ENCODE peak calls at places on chromosomes 7 and 10, in six cellular contexts. G is T47D; O is stimulated activated CD8-positive, alpha-beta memory T cell treated with anti-CD3 and anti-CD28 coated beads, Interleukin-12 subunit alpha, Interleukin-12 subunit beta, amount 100 ng/mL, for 4 hours; M is GM12865; H is mucosa of gallbladder; U is spleen. N is an unnamed sample.

GRCh38 chr7:157370761-157371160 is 34.0 kb downstream of the DNAJB6 start:
- DNase-seq in O (no peak), U (no peak), G (no peak), M (no peak), H (no peak), N (no peak)

GRCh38 chr7:66413379-66414114 is 208.4 kb downstream of the TPST1 start:
- DNase-seq in O (peak; percentile 78), U (peak; percentile 94), H (peak; percentile 89), G (peak; percentile 94), M (peak; percentile 60), N (peak; percentile 52)

GRCh38 chr10:46520941-46521340 is 35.5 kb downstream of the GPRIN2 start:
- DNase-seq in G (no peak), M (no peak), H (peak; percentile 10), U (peak; percentile 70), O (no peak), N (no peak)

GRCh38 chr7:40763319-40764287 is 628.8 kb downstream of the SUGCT start:
- DNase-seq in G (peak; percentile 60), M (no peak), O (no peak), H (no peak), U (no peak), N (no peak)

GRCh38 chr10:86149264-86149663 is 217.3 kb downstream of the GRID1 start:
- DNase-seq in O (no peak), H (no peak), U (no peak), M (no peak), G (no peak), N (no peak)

GRCh38 chr10:124290095-124290795 is 128.5 kb downstream of the OAT start:
- DNase-seq in O (no peak), G (no peak), H (no peak), U (peak; percentile 83), M (peak; percentile 84), N (no peak)

GRCh38 chr7:54542920-54543539 is 855 bp downstream of the VSTM2A start:
- DNase-seq in U (no peak), O (no peak), G (peak; percentile 79), H (no peak), M (no peak), N (no peak)

GRCh38 chr10:77836299-77836820 is 90.2 kb downstream of the DLG5 start:
- DNase-seq in G (peak; percentile 56), M (peak; percentile 87), U (peak; percentile 89), O (peak; percentile 36), H (peak; percentile 55), N (peak; percentile 63)

GRCh38 chr7:123154231-123154860 is 45.4 kb downstream of the SLC13A1 start:
- DNase-seq in U (no peak), O (no peak), H (peak; percentile 75), M (peak; percentile 80), G (peak; percentile 87), N (peak; percentile 75)

GRCh38 chr10:110113670-110114337 is 93.6 kb upstream of the MXI1 start:
- DNase-seq in H (no peak), U (no peak), G (no peak), M (no peak), O (no peak), N (no peak)

GRCh38 chr10:73648252-73648651 is 7.0 kb upstream of the MYOZ1 start:
- DNase-seq in O (no peak), U (no peak), H (no peak), G (no peak), M (no peak), N (no peak)

GRCh38 chr10:8238989-8239388 is 184.5 kb downstream of the GATA3 start:
- DNase-seq in U (no peak), H (no peak), G (no peak), O (no peak), M (no peak), N (no peak)

GRCh38 chr10:29064665-29065064 is 224.2 kb upstream of the LYZL1 start:
- DNase-seq in M (no peak), H (no peak), U (no peak), O (no peak), G (no peak), N (no peak)

GRCh38 chr7:55104707-55105433 is 86.1 kb downstream of the EGFR start:
- DNase-seq in G (no peak), U (no peak), O (no peak), M (no peak), H (no peak), N (no peak)

GRCh38 chr10:73494877-73495225 is 973 bp downstream of the PPP3CB start:
- DNase-seq in O (no peak), H (no peak), G (no peak), M (no peak), U (no peak), N (no peak)

GRCh38 chr7:45074738-45075644 is 13.8 kb downstream of the NACAD start:
- DNase-seq in G (no peak), U (peak; percentile 61), H (no peak), O (no peak), M (no peak), N (no peak)

GRCh38 chr7:39461263-39461662 is 104.9 kb upstream of the YAE1 start:
- DNase-seq in M (no peak), U (no peak), H (no peak), G (no peak), O (no peak), N (no peak)

GRCh38 chr7:45924283-45924682 is 3.2 kb upstream of the IGFBP3 start:
- DNase-seq in H (no peak), G (peak; percentile 33), U (no peak), O (no peak), M (no peak), N (peak; percentile 28)

GRCh38 chr7:100726998-100727761 is 6.2 kb upstream of the ZAN start:
- DNase-seq in M (no peak), H (no peak), O (no peak), G (no peak), U (no peak), N (no peak)

GRCh38 chr7:2116086-2116810 is 116.5 kb downstream of the MAD1L1 start:
- DNase-seq in H (peak; percentile 25), G (no peak), U (no peak), M (no peak), O (no peak), N (peak; percentile 22)

GRCh38 chr10:100575781-100576635 is 40.3 kb downstream of the HIF1AN start:
- DNase-seq in U (no peak), H (no peak), M (no peak), O (no peak), G (no peak), N (no peak)

GRCh38 chr7:155467846-155468821 is 10.2 kb downstream of the EN2 start:
- DNase-seq in H (no peak), M (no peak), U (peak; percentile 70), O (no peak), G (peak; percentile 14), N (no peak)

GRCh38 chr7:151251926-151252835 is 3.7 kb upstream of the SMARCD3 start:
- DNase-seq in G (peak; percentile 45), U (no peak), M (no peak), O (no peak), H (peak; percentile 52), N (no peak)

GRCh38 chr7:104643587-104644217 is 315.3 kb downstream of the LHFPL3 start:
- DNase-seq in O (no peak), M (peak; percentile 28), G (peak; percentile 19), U (no peak), H (no peak), N (no peak)

GRCh38 chr10:78045237-78045636 is 11.6 kb downstream of the RPS24 start:
- DNase-seq in O (no peak), G (no peak), H (no peak), U (no peak), M (peak; percentile 82), N (no peak)

GRCh38 chr7:155477469-155477868 is 19.5 kb downstream of the EN2 start:
- DNase-seq in G (no peak), O (no peak), H (no peak), M (peak; percentile 67), U (no peak), N (no peak)

GRCh38 chr7:44647981-44648714 is 41.7 kb downstream of the OGDH start:
- DNase-seq in O (no peak), U (no peak), G (no peak), H (no peak), M (no peak), N (no peak)

GRCh38 chr10:3761111-3761686 is 23.8 kb downstream of the KLF6 start:
- DNase-seq in U (no peak), M (peak; percentile 82), O (no peak), H (peak; percentile 9), G (no peak), N (no peak)

GRCh38 chr7:98640375-98640774 is 23.3 kb downstream of the NPTX2 start:
- DNase-seq in O (no peak), M (peak; percentile 26), G (no peak), H (no peak), U (peak; percentile 19), N (no peak)

GRCh38 chr7:15778191-15778590 is 91.7 kb upstream of the MEOX2 start:
- DNase-seq in M (no peak), O (no peak), H (no peak), G (no peak), U (no peak), N (no peak)

GRCh38 chr10:71431216-71431944 is 34.7 kb downstream of the CDH23 start:
- DNase-seq in G (no peak), H (no peak), O (no peak), M (no peak), U (peak; percentile 37), N (no peak)

GRCh38 chr7:21616796-21617436 is 74.1 kb downstream of the DNAH11 start:
- DNase-seq in M (no peak), G (peak; percentile 39), U (no peak), O (no peak), H (peak; percentile 13), N (no peak)

GRCh38 chr10:26326874-26327273 is 110.3 kb downstream of the GAD2 start:
- DNase-seq in H (no peak), M (no peak), U (no peak), O (no peak), G (no peak), N (no peak)

GRCh38 chr10:104328636-104328915 is 9.7 kb downstream of the ITPRIP start:
- DNase-seq in M (no peak), G (no peak), O (no peak), H (no peak), U (no peak), N (no peak)

GRCh38 chr10:102222798-102223197 is 3.3 kb upstream of the ELOVL3 start:
- DNase-seq in M (no peak), U (no peak), G (no peak), H (no peak), O (no peak), N (no peak)

GRCh38 chr7:27159278-27160146 is 3.0 kb upstream of the HOXA7 start:
- DNase-seq in H (no peak), O (no peak), G (no peak), M (no peak), U (no peak), N (no peak)

GRCh38 chr10:42866115-42866995 is 83.8 kb downstream of the BMS1 start:
- DNase-seq in M (peak; percentile 37), U (peak; percentile 93), H (peak; percentile 79), O (peak; percentile 7), G (peak; percentile 78), N (peak; percentile 66)

GRCh38 chr10:73577788-73578187 is 13.4 kb downstream of the USP54 start:
- DNase-seq in G (peak; percentile 89), M (no peak), O (no peak), H (peak; percentile 63), U (no peak), N (peak; percentile 91)

GRCh38 chr10:659710-660141 is 29.7 kb downstream of the DIP2C start:
- DNase-seq in M (peak; percentile 33), U (no peak), H (no peak), O (no peak), G (no peak), N (no peak)

N was measured in prostate gland.